ENCODE peak calls at places on chromosomes 11 and 22, in six cellular contexts. L is pancreas, W is neural progenitor cell, Y is cardiac muscle cell, K is mammary epithelial cell, S is ovary. E is an unnamed sample.
A peak's percentile ranks its signal among the peaks of the same experiment; 100 is the strongest.

GRCh38 chr11:2943711-2944118 is 14.5 kb upstream of the PHLDA2 start:
- DNase-seq in L (peak; percentile 65), W (no peak), Y (no peak), K (no peak), S (no peak), E (no peak)

GRCh38 chr11:134406264-134407185 is 5.5 kb downstream of the B3GAT1 start:
- DNase-seq in L (no peak), W (no peak), Y (no peak), K (no peak), S (no peak), E (no peak)

GRCh38 chr11:45392621-45393183 is 106.6 kb upstream of the SYT13 start:
- DNase-seq in L (no peak), W (no peak), Y (no peak), K (no peak), S (no peak), E (no peak)

GRCh38 chr22:50060441-50061140 is 2.5 kb upstream of the TTLL8 start:
- DNase-seq in L (no peak), W (no peak), Y (no peak), K (no peak), S (no peak), E (no peak)

GRCh38 chr22:48940988-48941902 is 886.4 kb downstream of the BRD1 start:
- DNase-seq in L (peak; percentile 25), W (no peak), Y (no peak), K (no peak), S (no peak), E (no peak)

GRCh38 chr11:78261367-78261766 is 72.6 kb downstream of the USP35 start:
- DNase-seq in L (no peak), W (no peak), Y (no peak), K (no peak), S (no peak), E (no peak)

GRCh38 chr22:44202261-44202789 is 21.6 kb downstream of the PARVG start:
- DNase-seq in L (peak; percentile 27), W (no peak), Y (peak; percentile 77), K (no peak), S (no peak), E (no peak)

GRCh38 chr11:73478737-73479347 is 102.6 kb downstream of the RELT start:
- DNase-seq in L (no peak), W (peak; percentile 40), Y (peak; percentile 54), K (peak; percentile 51), S (no peak), E (no peak)

GRCh38 chr11:18394928-18395734 is 768 bp downstream of the LDHA start:
- DNase-seq in L (peak; percentile 58), W (peak; percentile 54), Y (peak; percentile 24), K (peak; percentile 20), S (peak; percentile 40), E (no peak)

GRCh38 chr11:14073821-14074529 is 111.5 kb downstream of the SPON1 start:
- DNase-seq in L (no peak), W (peak; percentile 49), Y (peak; percentile 65), K (peak; percentile 4), S (no peak), E (no peak)

GRCh38 chr22:45208993-45209838 is 31.5 kb downstream of the KIAA0930 start:
- DNase-seq in L (no peak), W (peak; percentile 85), Y (peak; percentile 59), K (peak; percentile 46), S (no peak), E (no peak)

GRCh38 chr22:21672107-21672629 is 6.4 kb downstream of the PPIL2 start:
- DNase-seq in L (no peak), W (no peak), Y (no peak), K (no peak), S (no peak), E (no peak)
- H3K36me3 ChIP-seq in L (peaks cover 18% of the 10 kb centered on the region), W (no peaks in the 10 kb centered on the region), Y (peaks cover 26% of the 10 kb centered on the region), K (peaks cover 17% of the 10 kb centered on the region), S (no peaks in the 10 kb centered on the region), E (peaks cover 69% of the 10 kb centered on the region)

GRCh38 chr11:65471410-65471762 is 27.5 kb upstream of the MALAT1 start:
- DNase-seq in L (peak; percentile 76), W (peak; percentile 69), Y (peak; percentile 87), K (no peak), S (peak; percentile 80), E (peak; percentile 80)

GRCh38 chr11:65477271-65478029 is 21.4 kb upstream of the MALAT1 start:
- DNase-seq in L (peak; percentile 98), W (peak; percentile 95), Y (peak; percentile 96), K (peak; percentile 95), S (peak; percentile 97), E (peak; percentile 97)

GRCh38 chr11:65470433-65470832 is 28.4 kb upstream of the MALAT1 start:
- DNase-seq in L (peak; percentile 51), W (no peak), Y (no peak), K (no peak), S (peak; percentile 23), E (no peak)

GRCh38 chr11:65476632-65477270 is 22.1 kb upstream of the MALAT1 start:
- DNase-seq in L (peak; percentile 53), W (no peak), Y (no peak), K (no peak), S (peak; percentile 41), E (no peak)

DNA sequence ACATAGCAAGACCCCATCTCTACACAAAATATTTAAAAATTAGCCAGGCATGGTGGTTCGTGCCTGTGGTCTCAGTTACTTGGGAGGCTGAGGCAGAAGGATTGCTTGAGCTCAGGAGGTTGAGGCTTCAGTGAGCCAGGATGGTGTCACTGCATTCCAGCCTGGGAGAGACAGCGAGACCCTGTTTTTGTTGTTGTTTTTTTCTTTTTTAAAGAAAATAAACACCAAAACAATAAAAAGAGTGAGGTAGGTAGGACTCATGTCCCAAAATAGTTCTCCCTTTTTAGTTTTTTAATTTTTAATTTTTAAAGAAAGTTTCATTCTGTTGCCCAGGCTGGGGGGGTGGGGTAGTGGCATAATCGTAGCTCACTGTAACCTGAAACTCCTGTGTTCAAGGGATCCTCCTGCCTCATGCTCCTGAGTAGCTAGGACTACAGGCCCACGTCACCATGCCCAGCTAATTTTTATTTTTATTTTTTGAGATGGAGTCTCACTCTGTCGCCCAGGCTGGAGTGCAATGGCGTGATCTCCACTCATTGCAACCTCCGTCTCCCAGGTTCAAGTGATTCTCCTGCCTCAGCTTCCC is 25.5 kb upstream of the MALAT1 start:
- DNase-seq in L (no peak), W (no peak), Y (no peak), K (no peak), S (no peak), E (no peak)
- H3K27ac ChIP-seq in L (peak overlapping the region; percentile 87), W (no peak overlapping the region), Y (peak overlapping the region; percentile 97), K (peak overlapping the region; percentile 95), S (peak overlapping the region; percentile 90), E (peak overlapping the region; percentile 99)

DNA sequence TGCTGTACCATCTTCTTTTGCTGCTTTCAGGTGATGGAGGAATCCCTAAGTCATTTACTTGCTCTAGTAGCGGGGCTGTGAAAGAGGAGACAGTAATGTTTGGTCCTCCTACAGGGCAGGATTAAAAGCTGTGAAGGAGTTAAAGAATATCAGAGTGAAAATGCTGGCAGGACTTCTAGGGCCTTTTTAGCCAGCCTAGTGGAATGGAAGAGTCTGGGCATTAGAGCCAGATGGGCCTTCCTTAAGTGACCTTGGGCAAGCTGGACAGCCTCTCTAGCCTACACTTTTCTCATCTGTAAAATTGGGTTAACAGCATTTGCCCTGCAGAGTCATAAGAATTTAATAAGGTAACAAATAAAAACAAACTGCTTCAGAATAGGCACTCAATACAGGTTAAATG is 114.7 kb downstream of the RBFOX2 start:
- DNase-seq in L (no peak), W (peak; percentile 11), Y (no peak), K (no peak), S (no peak), E (no peak)
- H3K4me1 ChIP-seq in L (peaks cover 40% of the 10 kb centered on the region), W (peaks cover 60% of the 10 kb centered on the region), Y (peaks cover 87% of the 10 kb centered on the region), K (peaks cover 52% of the 10 kb centered on the region), S (peaks cover 26% of the 10 kb centered on the region), E (peaks cover 97% of the 10 kb centered on the region)

DNA sequence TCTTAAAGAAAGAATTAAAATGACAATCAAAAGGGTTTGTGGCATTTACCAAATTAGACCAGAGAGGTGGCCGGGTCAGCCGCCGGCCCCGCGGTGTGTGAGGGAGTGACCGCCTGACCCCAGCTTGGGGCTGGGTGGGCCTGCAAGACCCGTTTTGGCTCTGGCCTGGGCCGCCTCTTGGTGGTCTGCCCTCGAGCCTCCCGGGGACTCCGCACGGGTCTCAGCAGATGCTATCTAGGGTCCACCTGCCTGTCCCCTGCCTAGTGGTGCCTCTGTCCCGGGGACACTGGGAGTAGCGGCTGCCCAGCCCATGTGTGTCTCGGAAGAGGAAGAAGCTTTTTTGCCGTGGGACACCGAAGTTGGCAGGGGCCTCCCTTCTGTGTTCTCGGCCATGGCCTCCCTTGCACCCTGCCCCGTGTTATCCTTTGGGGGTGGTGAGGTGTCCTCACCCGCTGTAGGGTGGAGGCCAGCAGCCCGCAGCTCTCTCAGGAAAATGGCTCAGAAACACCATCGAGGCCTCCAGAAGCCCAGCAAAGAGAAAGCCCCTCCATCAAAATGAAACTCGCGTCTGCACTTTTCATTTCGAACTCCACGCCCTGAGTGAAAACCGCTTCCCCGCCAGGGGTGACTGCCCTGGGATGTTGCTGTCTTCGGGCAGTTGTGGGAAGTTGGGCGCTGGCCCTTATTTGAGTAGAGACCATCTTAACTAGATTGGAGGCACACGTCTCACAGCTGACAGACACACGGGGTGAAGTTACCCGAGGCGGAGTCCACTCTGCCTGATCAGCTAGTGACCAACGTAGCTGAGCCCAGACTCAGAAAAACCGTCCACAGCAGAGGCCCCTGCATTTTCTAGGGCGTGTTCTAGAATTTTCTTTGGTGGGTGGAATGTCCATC is 8.0 kb downstream of the CCND1 start:
- DNase-seq in L (peak; percentile 46), W (no peak), Y (no peak), K (no peak), S (no peak), E (no peak)
- H3K36me3 ChIP-seq in L (no peaks in the 10 kb centered on the region), W (no peaks in the 10 kb centered on the region), Y (peaks cover 4% of the 10 kb centered on the region), K (peaks cover 34% of the 10 kb centered on the region), S (no peaks in the 10 kb centered on the region), E (peaks cover 77% of the 10 kb centered on the region)

GRCh38 chr11:118434123-118434552 is 2.2 kb upstream of the KMT2A start:
- DNase-seq in L (no peak), W (no peak), Y (peak; percentile 48), K (no peak), S (no peak), E (no peak)
- H3K27ac ChIP-seq in L (no peak overlapping the region), W (no peak overlapping the region), Y (no peak overlapping the region), K (no peak overlapping the region), S (no peak overlapping the region), E (no peak overlapping the region)

DNA sequence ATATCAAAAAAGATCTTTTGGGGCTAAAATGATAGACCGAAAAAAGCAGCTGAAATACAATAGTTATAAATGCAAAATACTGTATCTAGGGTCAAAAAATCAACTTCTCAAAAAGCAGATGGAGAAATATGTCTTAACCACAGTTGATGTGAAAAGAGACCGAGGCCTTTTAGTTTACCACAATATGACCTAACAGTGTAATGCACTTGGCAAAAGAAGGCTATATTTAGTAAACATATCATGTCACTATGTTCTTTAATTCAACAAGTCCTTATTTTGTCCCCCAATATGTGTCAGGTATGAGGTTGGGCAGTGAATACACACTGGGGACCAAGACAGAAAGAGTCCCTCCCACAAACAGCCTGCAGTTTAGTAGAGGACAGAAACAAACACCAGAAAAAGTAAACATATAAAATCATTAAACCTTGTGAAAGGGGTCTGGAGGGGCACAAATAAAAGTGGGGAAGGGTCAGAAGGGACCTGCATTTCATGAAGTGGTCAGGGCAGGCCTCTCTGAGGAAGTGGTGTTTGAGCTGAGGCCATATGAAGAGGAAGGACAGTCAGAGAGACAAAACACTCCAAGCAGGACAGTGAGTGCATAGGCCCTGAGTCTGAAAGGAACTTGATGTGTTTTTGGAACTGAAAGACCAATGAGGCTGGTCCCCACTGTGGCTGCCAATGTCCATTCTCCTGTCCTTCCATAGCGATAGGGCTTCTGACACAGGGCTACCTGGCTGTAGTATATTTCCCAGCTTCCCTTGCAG is 53.3 kb downstream of the LIF start:
- DNase-seq in L (no peak), W (no peak), Y (no peak), K (no peak), S (no peak), E (no peak)
- H3K4me1 ChIP-seq in L (peaks cover 12% of the 10 kb centered on the region), W (no peaks in the 10 kb centered on the region), Y (peaks cover 14% of the 10 kb centered on the region), K (peaks cover 37% of the 10 kb centered on the region), S (peaks cover 9% of the 10 kb centered on the region), E (peaks cover 24% of the 10 kb centered on the region)

E was measured in left ventricle myocardium inferior.